ENCODE peak calls at places on chromosome 1, in eight cellular contexts. P, W, R, N, Y, I, O and C are unnamed samples.
A peak's percentile ranks its signal among the peaks of the same experiment; 100 is the strongest.

GRCh38 chr1:185565314-185565713 is 168.9 kb upstream of the HMCN1 start:
- DNase-seq in P (no peak), W (no peak), R (peak; percentile 32), N (peak; percentile 81), Y (no peak), I (no peak), O (no peak), C (no peak)

GRCh38 chr1:31712041-31712440 is 8.2 kb upstream of the COL16A1 start:
- DNase-seq in P (no peak), W (no peak), R (no peak), N (no peak), Y (no peak), I (no peak), O (no peak), C (no peak)

GRCh38 chr1:60819302-60819701 is 263.1 kb upstream of the NFIA start:
- DNase-seq in P (no peak), W (no peak), R (no peak), N (no peak), Y (no peak), I (no peak), O (no peak), C (no peak)

GRCh38 chr1:85278853-85279314 is 2.5 kb upstream of the BCL10 start:
- DNase-seq in P (no peak), W (no peak), R (peak; percentile 97), N (peak; percentile 38), Y (no peak), I (no peak), O (peak; percentile 92), C (no peak)

GRCh38 chr1:199954701-199955100 is 72.8 kb upstream of the NR5A2 start:
- DNase-seq in P (no peak), W (peak; percentile 41), R (peak; percentile 18), N (no peak), Y (no peak), I (no peak), O (no peak), C (peak; percentile 25)

GRCh38 chr1:169484107-169484506 is 1.6 kb downstream of the SLC19A2 start:
- DNase-seq in P (no peak), W (no peak), R (no peak), N (no peak), Y (no peak), I (no peak), O (no peak), C (no peak)

GRCh38 chr1:50268049-50268448 is 155.2 kb downstream of the DMRTA2 start:
- DNase-seq in P (no peak), W (no peak), R (peak; percentile 5), N (peak; percentile 12), Y (no peak), I (no peak), O (no peak), C (no peak)

GRCh38 chr1:29490204-29490934 is 254.0 kb downstream of the PTPRU start:
- DNase-seq in P (no peak), W (no peak), R (no peak), N (no peak), Y (no peak), I (no peak), O (no peak), C (no peak)

GRCh38 chr1:202547215-202547614 is 163.0 kb downstream of the SYT2 start:
- DNase-seq in P (no peak), W (no peak), R (no peak), N (no peak), Y (no peak), I (no peak), O (no peak), C (no peak)